ENCODE peak calls at places on chromosomes 13 and 19, in four cellular contexts. Y, T, X and O are unnamed samples.

GRCh38 chr13:75195479-75196111 is 286.4 kb downstream of the TBC1D4 start:
- DNase-seq in Y (no peak), T (no peak), X (no peak), O (no peak)

GRCh38 chr13:101845501-101846012 is 393.1 kb downstream of the ITGBL1 start:
- DNase-seq in Y (no peak), T (no peak), X (no peak), O (no peak)

GRCh38 chr13:43874512-43875092 is 4.9 kb downstream of the CCDC122 start:
- DNase-seq in Y (peak; percentile 0), T (no peak), X (no peak), O (no peak)

GRCh38 chr19:44846455-44847143 is 502 bp downstream of the NECTIN2 start:
- DNase-seq in Y (peak; percentile 12), T (peak; percentile 48), X (no peak), O (peak; percentile 63)

GRCh38 chr13:47826481-47826880 is 174.6 kb downstream of the SUCLA2 start:
- DNase-seq in Y (no peak), T (no peak), X (no peak), O (no peak)

GRCh38 chr13:76646946-76647345 is 239.3 kb downstream of the KCTD12 start:
- DNase-seq in Y (no peak), T (no peak), X (no peak), O (no peak)

GRCh38 chr13:50326746-50327145 is 311.5 kb downstream of the KCNRG start:
- DNase-seq in Y (no peak), T (no peak), X (no peak), O (no peak)

GRCh38 chr13:73417012-73417615 is 358.3 kb downstream of the KLF5 start:
- DNase-seq in Y (peak; percentile 32), T (no peak), X (no peak), O (no peak)

GRCh38 chr13:45178349-45179142 is 22.3 kb downstream of the KCTD4 start:
- DNase-seq in Y (peak; percentile 25), T (no peak), X (no peak), O (no peak)

GRCh38 chr19:15432629-15433518 is 14.1 kb upstream of the AKAP8L start:
- DNase-seq in Y (peak; percentile 94), T (peak; percentile 94), X (peak; percentile 99), O (peak; percentile 91)

GRCh38 chr19:47226426-47227346 is 4.3 kb downstream of the BBC3 start:
- DNase-seq in Y (peak; percentile 97), T (peak; percentile 90), X (no peak), O (peak; percentile 92)
- TF ChIP-seq POLR2A in Y (peak; percentile 94), T (peak; percentile 86), X (peak; percentile 51), O (no peak)

GRCh38 chr19:21610341-21610740 is 104.9 kb downstream of the ZNF429 start:
- DNase-seq in Y (no peak), T (no peak), X (no peak), O (no peak)
- TF ChIP-seq POLR2A in Y (no peak), T (no peak), X (no peak), O (no peak)

GRCh38 chr13:110323172-110323851 is 16.2 kb downstream of the COL4A2 start:
- DNase-seq in Y (no peak), T (no peak), X (no peak), O (no peak)
- TF ChIP-seq POLR2A in Y (no peak), T (no peak), X (no peak), O (no peak)

GRCh38 chr19:5142725-5143097 is 173.8 kb downstream of the KDM4B start:
- DNase-seq in Y (no peak), T (no peak), X (no peak), O (no peak)

GRCh38 chr19:5143471-5144411 is 174.8 kb downstream of the KDM4B start:
- DNase-seq in Y (no peak), T (no peak), X (no peak), O (no peak)

GRCh38 chr19:5144545-5145179 is 175.7 kb downstream of the KDM4B start:
- DNase-seq in Y (no peak), T (no peak), X (no peak), O (no peak)

GRCh38 chr19:5141278-5141925 is 172.5 kb downstream of the KDM4B start:
- DNase-seq in Y (no peak), T (no peak), X (no peak), O (no peak)

DNA sequence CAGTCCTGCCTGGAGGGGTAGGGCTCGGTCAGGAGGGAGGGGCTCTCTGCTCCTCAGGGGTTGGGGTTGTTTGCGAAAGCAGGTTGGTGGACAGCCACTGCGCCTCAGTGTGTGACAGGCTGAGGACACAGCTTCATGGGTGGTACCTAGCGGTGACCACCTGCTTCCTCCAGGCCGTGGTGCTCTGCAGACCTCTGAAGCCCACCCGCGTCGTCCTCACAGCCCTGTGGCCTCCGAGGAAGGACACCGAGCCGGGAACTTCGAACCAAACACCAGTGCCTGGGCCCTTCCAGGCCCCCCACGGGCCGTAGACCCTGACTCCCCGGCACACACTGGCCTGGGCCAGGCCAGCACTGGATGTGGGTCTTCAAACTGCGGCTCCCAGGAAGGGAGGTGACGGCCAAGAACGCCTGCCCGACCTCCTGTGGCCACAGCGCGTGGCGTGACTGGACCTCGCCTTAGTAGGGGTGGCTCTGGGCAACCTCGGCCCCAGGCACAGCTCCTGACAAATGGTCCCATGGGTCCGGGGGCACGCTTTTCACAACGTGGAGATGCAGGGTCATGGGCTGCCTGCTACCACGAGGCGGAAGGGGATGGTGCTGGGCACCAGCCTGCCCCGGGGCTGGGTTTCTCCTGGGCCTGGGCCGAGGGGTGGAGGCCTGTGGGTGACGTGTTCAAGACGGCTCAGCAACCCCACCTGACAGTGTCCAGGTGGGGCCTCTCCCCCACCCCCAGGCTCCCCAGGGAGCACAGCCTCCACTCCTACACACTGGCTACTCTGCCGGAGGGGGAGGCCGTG is 173.2 kb downstream of the KDM4B start:
- DNase-seq in Y (no peak), T (no peak), X (no peak), O (no peak)
- TF ChIP-seq POLR2A in Y (no peak), T (no peak), X (peak; percentile 47), O (no peak)

GRCh38 chr19:1587872-1588271 is 4.8 kb downstream of the MBD3 start:
- DNase-seq in Y (no peak), T (no peak), X (no peak), O (no peak)

GRCh38 chr19:1592023-1592754 is 476 bp downstream of the MBD3 start:
- DNase-seq in Y (peak; percentile 94), T (peak; percentile 90), X (peak; percentile 98), O (peak; percentile 87)

GRCh38 chr19:1591421-1592022 is 1.1 kb downstream of the MBD3 start:
- DNase-seq in Y (no peak), T (no peak), X (no peak), O (no peak)

GRCh38 chr19:1592755-1593628 is at the start of gene MBD3:
- DNase-seq in Y (peak; percentile 91), T (peak; percentile 94), X (peak; percentile 97), O (peak; percentile 95)

DNA sequence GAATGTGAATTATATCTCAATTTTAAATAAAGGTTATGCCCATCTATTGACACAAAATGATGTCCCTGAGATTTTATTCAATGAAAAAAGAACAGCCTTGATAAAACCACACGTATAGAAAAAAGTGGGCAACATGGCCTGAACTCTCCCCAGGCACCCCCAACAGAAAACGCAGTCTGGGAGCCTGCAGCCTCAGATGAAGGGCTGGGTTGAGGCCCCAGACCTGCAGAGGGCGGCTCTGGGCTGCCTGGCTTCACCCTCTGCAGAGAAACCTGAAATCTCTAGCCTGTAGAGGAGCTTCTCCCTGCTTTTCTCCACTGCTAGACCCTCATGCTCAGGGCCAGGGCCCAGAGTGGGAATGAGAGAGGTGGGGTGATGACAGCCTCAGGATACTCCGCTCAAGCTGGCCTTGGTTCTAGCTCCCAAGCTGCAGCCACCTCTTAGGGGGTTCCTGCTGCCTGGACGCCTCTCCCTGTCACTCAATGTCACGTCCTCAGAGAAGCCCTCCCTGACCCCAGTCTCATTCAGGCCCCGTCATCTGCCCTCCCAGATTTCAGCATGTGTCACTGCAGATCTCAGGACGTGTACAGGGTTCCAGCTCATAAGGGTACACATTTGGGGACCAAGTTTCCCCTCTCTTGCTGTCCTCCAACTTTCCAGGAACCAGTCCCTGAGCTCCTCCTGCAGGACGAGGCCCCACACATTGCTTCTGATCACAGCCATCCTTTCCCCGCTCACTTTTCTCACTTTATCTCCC is 1.8 kb downstream of the MBD3 start:
- DNase-seq in Y (peak; percentile 69), T (peak; percentile 32), X (no peak), O (no peak)
- TF ChIP-seq POLR2A in Y (peak; percentile 58), T (no peak), X (no peak), O (no peak)

DNA sequence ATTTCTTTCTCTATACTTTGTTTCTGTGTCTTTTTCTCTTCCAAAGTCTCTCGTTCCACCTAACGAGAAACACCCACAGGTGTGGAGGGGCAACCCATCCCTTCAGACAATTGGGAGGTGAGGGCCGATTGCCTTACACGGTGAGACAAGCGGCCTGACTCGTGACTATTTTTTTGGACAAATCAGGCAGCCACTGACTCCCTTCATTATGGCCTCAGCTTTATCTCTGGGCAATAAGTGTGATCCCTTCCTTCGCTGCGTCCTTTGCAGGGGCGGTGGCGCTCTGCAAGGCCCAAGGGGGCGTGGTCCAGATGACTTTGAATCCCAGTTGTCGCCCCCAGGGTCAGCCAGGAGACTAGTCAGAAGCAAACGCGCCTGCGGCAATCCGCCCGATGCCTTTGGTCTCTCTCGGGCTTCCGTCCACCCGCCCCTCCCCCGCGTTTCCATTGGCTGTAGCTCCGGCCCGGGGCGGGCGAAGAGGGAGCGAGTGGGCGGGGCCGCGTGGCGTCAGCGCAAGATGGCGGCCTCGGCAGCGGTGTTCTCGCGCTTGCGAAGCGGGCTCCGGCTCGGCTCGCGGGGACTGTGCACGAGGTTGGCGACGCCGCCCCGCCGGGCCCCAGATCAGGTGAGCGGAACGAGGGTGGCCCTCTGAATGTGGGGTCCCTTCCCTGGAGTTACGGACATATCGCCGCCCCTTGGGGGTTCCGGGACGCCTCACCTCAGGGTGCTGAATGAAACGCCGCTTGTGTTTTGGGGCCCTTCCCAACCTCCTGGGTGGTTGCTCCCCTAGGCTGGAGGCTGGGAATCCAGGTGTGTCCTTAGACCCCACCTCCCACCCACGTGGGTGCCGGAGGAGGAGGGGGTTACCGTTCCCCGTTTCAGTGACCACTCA is at the start of gene TIMM50:
- DNase-seq in Y (peak; percentile 100), T (peak; percentile 98), X (peak; percentile 89), O (peak; percentile 98)
- TF ChIP-seq POLR2A in Y (peak; percentile 88), T (peak; percentile 55), X (peak; percentile 76), O (peak; percentile 50)